ENCODE peak calls at places on chromosome 21, in five cellular contexts. S, B, X, P and G are unnamed samples.
A peak's percentile ranks its signal among the peaks of the same experiment; 100 is the strongest.

GRCh38 chr21:17602874-17603273 is 9.8 kb downstream of the BTG3 start:
- DNase-seq in S (no peak), X (no peak), P (no peak), B (no peak), G (peak; percentile 5)

GRCh38 chr21:22881131-22881530 is 1882.9 kb downstream of the NCAM2 start:
- DNase-seq in B (no peak), S (no peak), X (no peak), P (no peak), G (no peak)

GRCh38 chr21:36747114-36747814 is 48.3 kb downstream of the SIM2 start:
- DNase-seq in S (no peak), X (peak; percentile 23), P (no peak), B (no peak), G (no peak)

GRCh38 chr21:9739240-9739639 is 782.1 kb upstream of the TPTE start:
- DNase-seq in B (no peak), X (no peak), S (no peak), P (no peak), G (no peak)

GRCh38 chr21:43890042-43890441 is 25.0 kb downstream of the AGPAT3 start:
- DNase-seq in P (no peak), B (no peak), S (no peak), X (no peak), G (no peak)

GRCh38 chr21:39612233-39613028 is at the start of gene B3GALT5:
- DNase-seq in X (no peak), P (no peak), S (no peak), B (peak; percentile 53), G (peak; percentile 11)

GRCh38 chr21:15857740-15858139 is 128.0 kb downstream of the USP25 start:
- DNase-seq in P (no peak), X (no peak), S (no peak), B (no peak), G (no peak)

GRCh38 chr21:17003221-17003620 is 509.6 kb upstream of the CXADR start:
- DNase-seq in S (no peak), B (no peak), P (no peak), X (no peak), G (no peak)

GRCh38 chr21:18191139-18191538 is 53.5 kb upstream of the CHODL start:
- DNase-seq in S (no peak), B (no peak), P (no peak), X (no peak), G (no peak)

GRCh38 chr21:42063578-42064521 is 7.3 kb upstream of the UMODL1 start:
- DNase-seq in S (peak; percentile 84), P (no peak), B (peak; percentile 78), X (no peak), G (no peak)
- H3K4me1 ChIP-seq in S (peaks cover 32% of the 10 kb centered on the region), P (no peaks in the 10 kb centered on the region), B (peaks cover 17% of the 10 kb centered on the region), X (no peaks in the 10 kb centered on the region), G (peaks cover 11% of the 10 kb centered on the region)

GRCh38 chr21:31766895-31767294 is 35.0 kb upstream of the SCAF4 start:
- DNase-seq in S (no peak), X (no peak), B (no peak), P (no peak), G (no peak)
- H3K4me3 ChIP-seq in S (no peak overlapping the region), X (no peak overlapping the region), B (no peak overlapping the region), P (no peak overlapping the region), G (no peak overlapping the region)

DNA sequence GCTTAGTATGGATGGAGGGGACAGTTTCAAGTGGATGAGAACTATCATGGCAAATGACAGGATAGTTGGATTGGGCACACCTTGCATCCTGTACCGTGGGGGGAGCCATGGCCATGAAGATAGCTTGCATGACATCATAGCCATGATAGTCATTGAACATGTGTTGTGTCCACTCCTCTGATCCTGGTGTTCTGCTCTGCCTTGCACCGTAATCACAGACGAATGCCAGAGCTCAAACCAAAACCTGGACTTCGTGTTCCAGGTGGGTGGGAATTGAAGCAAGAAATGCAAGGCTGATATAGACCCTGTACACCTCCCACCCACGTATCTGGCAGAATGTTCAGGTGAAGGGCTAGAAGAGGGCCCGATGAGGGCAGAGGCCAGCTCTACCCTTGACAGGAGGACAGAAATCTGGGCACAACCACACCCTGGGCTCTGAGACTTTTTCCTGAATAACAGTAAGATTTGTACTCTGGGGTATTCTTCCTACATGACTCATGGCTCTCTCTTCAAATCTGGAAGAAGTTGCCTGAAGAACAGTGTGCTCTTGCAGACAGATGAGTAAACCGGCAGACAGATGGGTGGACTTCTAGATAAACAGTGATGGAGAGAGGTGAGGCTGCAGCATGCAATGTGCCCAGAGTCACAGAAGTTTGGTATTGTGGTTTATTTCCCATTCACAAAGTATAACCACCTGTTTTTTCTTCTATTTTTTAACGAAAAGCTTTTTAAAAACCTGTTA is 45.0 kb downstream of the KCNJ6 start:
- DNase-seq in B (no peak), P (no peak), S (no peak), X (no peak), G (no peak)
- H3K4me1 ChIP-seq in B (no peaks in the 10 kb centered on the region), P (no peaks in the 10 kb centered on the region), S (no peaks in the 10 kb centered on the region), X (no peaks in the 10 kb centered on the region), G (no peaks in the 10 kb centered on the region)

GRCh38 chr21:24093032-24093431 is 1514.2 kb downstream of the MRPL39 start:
- DNase-seq in B (no peak), P (no peak), S (no peak), X (no peak), G (no peak)
- H3K4me3 ChIP-seq in B (no peak overlapping the region), P (no peak overlapping the region), S (no peak overlapping the region), X (no peak overlapping the region), G (no peak overlapping the region)

DNA sequence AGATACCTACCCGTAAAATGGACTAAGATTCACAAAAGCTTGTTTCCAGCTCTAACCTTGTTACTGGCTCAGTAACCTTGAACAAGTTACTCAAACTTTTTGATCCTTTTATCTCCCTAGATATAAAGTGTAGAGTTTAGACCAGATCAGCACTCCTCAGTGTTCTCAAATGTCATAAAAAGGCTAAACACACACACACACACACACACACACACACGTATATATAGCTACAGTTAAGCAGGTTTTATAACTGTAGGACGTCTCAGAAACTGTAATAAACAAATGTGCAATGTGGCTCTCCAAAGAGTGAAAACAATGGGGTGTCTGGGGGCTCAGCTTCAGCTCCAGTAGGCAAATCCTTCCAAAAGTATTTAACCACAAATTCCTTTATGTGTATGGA is 34.0 kb downstream of the KCNJ15 start:
- DNase-seq in S (no peak), B (no peak), X (no peak), P (no peak), G (no peak)
- H3K4me1 ChIP-seq in S (peaks cover 7% of the 10 kb centered on the region), B (peaks cover 4% of the 10 kb centered on the region), X (peaks cover 14% of the 10 kb centered on the region), P (no peaks in the 10 kb centered on the region), G (no peaks in the 10 kb centered on the region)

GRCh38 chr21:45979651-45980050 is 1.9 kb upstream of the COL6A1 start:
- DNase-seq in X (peak; percentile 15), S (no peak), P (peak; percentile 23), B (peak; percentile 18), G (no peak)
- H3K4me3 ChIP-seq in X (no peak overlapping the region), S (no peak overlapping the region), P (no peak overlapping the region), B (no peak overlapping the region), G (no peak overlapping the region)

GRCh38 chr21:30984897-30985296 is 53.4 kb downstream of the KRTAP19-8 start:
- DNase-seq in B (no peak), P (no peak), X (no peak), S (no peak), G (no peak)
- H3K4me1 ChIP-seq in B (no peaks in the 10 kb centered on the region), P (no peaks in the 10 kb centered on the region), X (peaks cover 33% of the 10 kb centered on the region), S (no peaks in the 10 kb centered on the region), G (peaks cover 10% of the 10 kb centered on the region)

DNA sequence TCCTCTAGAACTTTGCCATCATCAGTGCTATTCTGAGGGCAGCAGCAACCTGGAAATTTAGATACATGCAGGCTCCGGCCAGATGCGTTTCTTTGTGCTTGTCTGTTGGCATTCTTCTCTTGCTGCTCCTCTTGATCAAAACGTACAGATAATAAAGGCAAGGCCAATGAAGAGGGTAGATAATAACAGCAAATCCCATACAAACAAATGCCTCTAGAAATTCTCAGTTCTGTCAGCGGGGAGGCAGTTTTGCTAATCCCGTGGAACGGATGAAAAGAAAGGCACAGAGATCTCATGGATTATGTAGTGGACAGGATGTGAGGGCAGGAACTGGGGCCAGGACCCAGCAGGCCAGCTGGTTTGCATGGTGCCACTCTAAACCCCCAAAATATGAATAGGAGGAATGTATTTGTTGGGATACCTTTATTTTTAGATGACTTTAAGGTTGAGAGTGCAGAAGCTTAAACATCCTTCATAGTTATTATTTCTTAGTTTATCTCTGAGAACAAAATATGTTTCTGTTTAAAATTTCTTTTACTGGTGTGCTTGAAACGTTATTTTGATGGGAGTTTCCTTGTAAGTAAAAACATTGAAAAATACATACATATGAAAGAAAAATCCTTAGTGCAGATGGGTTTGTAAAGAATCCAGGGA is 1.5 kb downstream of the ITSN1 start:
- DNase-seq in X (no peak), S (no peak), B (no peak), P (no peak), G (peak; percentile 60)
- H3K4me3 ChIP-seq in X (peak overlapping the region; percentile 92), S (no peak overlapping the region), B (no peak overlapping the region), P (peak overlapping the region; percentile 58), G (peak overlapping the region; percentile 82)

GRCh38 chr21:29684106-29684505 is 255.7 kb downstream of the GRIK1 start:
- DNase-seq in S (no peak), P (no peak), X (no peak), B (no peak), G (no peak)
- H3K4me1 ChIP-seq in S (no peaks in the 10 kb centered on the region), P (no peaks in the 10 kb centered on the region), X (no peaks in the 10 kb centered on the region), B (no peaks in the 10 kb centered on the region), G (no peaks in the 10 kb centered on the region)